ENCODE peak calls at places on chromosomes 12 and 14, in five cellular contexts. E is AG10803; P is stimulated activated CD8-positive, alpha-beta memory T cell treated with anti-CD3 and anti-CD28 coated beads, Interleukin-7, amount 100 ng/mL, for 4 hours; L is activated T-cell treated with anti-CD3 and anti-CD28 coated beads for 1 hour; Q is fibroblast of pulmonary artery. S is an unnamed sample.

GRCh38 chr12:22518998-22519397 is 25.3 kb downstream of the C2CD5 start:
- DNase-seq in E (no peak), Q (peak), L (no peak), P (no peak), S (peak)

GRCh38 chr12:69438539-69438938 is 31.6 kb upstream of the FRS2 start:
- DNase-seq in L (no peak), P (no peak), Q (no peak), E (no peak), S (no peak)

GRCh38 chr14:24310387-24310665 is 386 bp downstream of the LTB4R2 start:
- DNase-seq in P (no peak), E (no peak), L (no peak), Q (no peak), S (no peak)

GRCh38 chr12:65822732-65823480 is 1.4 kb upstream of the HMGA2 start:
- DNase-seq in P (no peak), Q (peak), E (no peak), L (no peak), S (peak)

GRCh38 chr12:85322715-85323114 is 42.7 kb downstream of the ALX1 start:
- DNase-seq in E (peak), Q (peak), L (no peak), P (no peak), S (peak)

GRCh38 chr14:80316426-80316825 is 105.1 kb upstream of the DIO2 start:
- DNase-seq in Q (no peak), P (no peak), L (no peak), E (peak), S (peak)

GRCh38 chr12:65464930-65465329 is 186.4 kb downstream of the MSRB3 start:
- DNase-seq in P (no peak), L (no peak), E (peak), Q (peak), S (peak)

GRCh38 chr14:103543721-103544626 is 15.0 kb downstream of the TRMT61A start:
- DNase-seq in L (no peak), P (no peak), Q (no peak), E (no peak), S (peak)

GRCh38 chr12:3658327-3659163 is 94.4 kb downstream of the CRACR2A start:
- DNase-seq in P (no peak), Q (peak), L (peak), E (no peak), S (peak)

GRCh38 chr12:52041695-52042123 is 9.5 kb upstream of the NR4A1 start:
- DNase-seq in P (peak), E (peak), Q (peak), L (peak), S (peak)

GRCh38 chr12:116245189-116245588 is 32.3 kb downstream of the MED13L start:
- DNase-seq in Q (no peak), E (no peak), P (no peak), L (no peak), S (no peak)

GRCh38 chr12:94561943-94562411 is 88.4 kb downstream of the TMCC3 start:
- DNase-seq in E (no peak), P (no peak), Q (no peak), L (no peak), S (peak)

GRCh38 chr14:30362369-30363218 is 196.4 kb upstream of the G2E3 start:
- DNase-seq in P (no peak), E (no peak), L (no peak), Q (no peak), S (no peak)

GRCh38 chr14:104879201-104879982 is 14.3 kb downstream of the CEP170B start:
- DNase-seq in Q (no peak), L (no peak), P (no peak), E (no peak), S (no peak)

GRCh38 chr14:73743431-73743931 is 29.3 kb upstream of the PNMA1 start:
- DNase-seq in L (peak), P (peak), E (peak), Q (no peak), S (peak)

GRCh38 chr12:26122681-26123481 is 2.0 kb downstream of the BHLHE41 start:
- DNase-seq in P (no peak), E (peak), L (no peak), Q (peak), S (peak)